ENCODE peak calls at places on chromosomes 3 and 15, in five cellular contexts. One of them, this sample, is unnamed.

GRCh38 chr3:172179680-172180399 is 140.5 kb downstream of the FNDC3B start:
- DNase-seq in K562: peak; percentile 39
- DNase-seq in SK-N-SH: no peak
- DNase-seq in GM12878: peak; percentile 62
- DNase-seq in HepG2: peak; percentile 97
- DNase-seq in this sample: no peak

GRCh38 chr15:38868326-38869114 is 303.9 kb upstream of the RASGRP1 start:
- DNase-seq in GM12878: no peak
- DNase-seq in SK-N-SH: no peak
- DNase-seq in HepG2: peak; percentile 11
- DNase-seq in K562: no peak
- DNase-seq in this sample: peak; percentile 3

GRCh38 chr3:174387736-174388135 is 471.4 kb upstream of the NAALADL2 start:
- DNase-seq in HepG2: no peak
- DNase-seq in K562: no peak
- DNase-seq in GM12878: no peak
- DNase-seq in SK-N-SH: no peak
- DNase-seq in this sample: no peak

GRCh38 chr15:27167738-27168137 is 196.8 kb downstream of the GABRG3 start:
- DNase-seq in HepG2: no peak
- DNase-seq in K562: no peak
- DNase-seq in GM12878: no peak
- DNase-seq in SK-N-SH: no peak
- DNase-seq in this sample: no peak

GRCh38 chr15:73935547-73935946 is 9.3 kb downstream of the LOXL1 start:
- DNase-seq in GM12878: no peak
- DNase-seq in K562: no peak
- DNase-seq in HepG2: no peak
- DNase-seq in SK-N-SH: no peak
- DNase-seq in this sample: no peak

GRCh38 chr15:41934843-41935242 is 37.5 kb downstream of the EHD4 start:
- DNase-seq in SK-N-SH: no peak
- DNase-seq in K562: no peak
- DNase-seq in HepG2: no peak
- DNase-seq in GM12878: no peak
- DNase-seq in this sample: no peak

GRCh38 chr3:32956750-32957570 is 5.5 kb downstream of the CCR4 start:
- DNase-seq in GM12878: no peak
- DNase-seq in K562: no peak
- DNase-seq in SK-N-SH: no peak
- DNase-seq in HepG2: no peak
- DNase-seq in this sample: no peak

GRCh38 chr3:111890051-111890580 is 31.1 kb downstream of the PHLDB2 start:
- DNase-seq in SK-N-SH: no peak
- DNase-seq in K562: no peak
- DNase-seq in GM12878: no peak
- DNase-seq in HepG2: no peak
- DNase-seq in this sample: no peak

GRCh38 chr15:22992026-22992331 is 11.8 kb upstream of the CYFIP1 start:
- DNase-seq in K562: no peak
- DNase-seq in SK-N-SH: no peak
- DNase-seq in HepG2: no peak
- DNase-seq in GM12878: no peak
- DNase-seq in this sample: no peak

GRCh38 chr3:71421820-71422566 is 161.5 kb downstream of the FOXP1 start:
- DNase-seq in SK-N-SH: no peak
- DNase-seq in HepG2: no peak
- DNase-seq in K562: no peak
- DNase-seq in GM12878: peak; percentile 66
- DNase-seq in this sample: no peak

GRCh38 chr3:129382366-129382765 is 46.1 kb downstream of the EFCAB12 start:
- DNase-seq in SK-N-SH: no peak
- DNase-seq in HepG2: no peak
- DNase-seq in K562: no peak
- DNase-seq in GM12878: no peak
- DNase-seq in this sample: no peak

GRCh38 chr3:53347261-53348064 is at the start of gene DCP1A:
- DNase-seq in SK-N-SH: peak; percentile 96
- DNase-seq in GM12878: peak; percentile 89
- DNase-seq in K562: peak; percentile 80
- DNase-seq in HepG2: peak; percentile 93
- DNase-seq in this sample: peak; percentile 91

GRCh38 chr15:27365441-27365840 is 394.5 kb downstream of the GABRG3 start:
- DNase-seq in GM12878: no peak
- DNase-seq in HepG2: no peak
- DNase-seq in K562: no peak
- DNase-seq in SK-N-SH: no peak
- DNase-seq in this sample: no peak

GRCh38 chr3:138195491-138195890 is 8.4 kb downstream of the ARMC8 start:
- DNase-seq in GM12878: no peak
- DNase-seq in HepG2: no peak
- DNase-seq in K562: no peak
- DNase-seq in SK-N-SH: no peak
- DNase-seq in this sample: no peak

GRCh38 chr15:68317281-68318007 is 39.9 kb downstream of the FEM1B start:
- DNase-seq in SK-N-SH: no peak
- DNase-seq in HepG2: no peak
- DNase-seq in K562: no peak
- DNase-seq in GM12878: no peak
- DNase-seq in this sample: no peak

GRCh38 chr3:37174532-37175126 is at the start of gene LRRFIP2:
- DNase-seq in GM12878: peak; percentile 51
- DNase-seq in HepG2: no peak
- DNase-seq in K562: no peak
- DNase-seq in SK-N-SH: peak; percentile 33
- DNase-seq in this sample: no peak
- H4K20me1 ChIP-seq in GM12878: no peaks in the 10 kb centered on the region
- H4K20me1 ChIP-seq in HepG2: no peaks in the 10 kb centered on the region
- H4K20me1 ChIP-seq in K562: peaks cover 4% of the 10 kb centered on the region
- H4K20me1 ChIP-seq in SK-N-SH: peaks cover 10% of the 10 kb centered on the region
- H4K20me1 ChIP-seq in this sample: no peaks in the 10 kb centered on the region

GRCh38 chr3:13452490-13453335 is 27.4 kb upstream of the HDAC11 start:
- DNase-seq in HepG2: peak; percentile 63
- DNase-seq in GM12878: peak; percentile 17
- DNase-seq in SK-N-SH: peak; percentile 59
- DNase-seq in K562: peak; percentile 58
- DNase-seq in this sample: peak; percentile 31
- TF ChIP-seq JUND in HepG2: no peak
- TF ChIP-seq JUND in GM12878: no peak
- TF ChIP-seq JUND in SK-N-SH: no peak
- TF ChIP-seq JUND in K562: no peak
- TF ChIP-seq JUND in this sample: no peak

GRCh38 chr3:184015381-184016019 is 2.2 kb downstream of the ABCC5 start:
- DNase-seq in GM12878: no peak
- DNase-seq in K562: no peak
- DNase-seq in HepG2: no peak
- DNase-seq in SK-N-SH: peak; percentile 71
- DNase-seq in this sample: no peak
- TF ChIP-seq REST in GM12878: no peak
- TF ChIP-seq REST in K562: no peak
- TF ChIP-seq REST in HepG2: no peak
- TF ChIP-seq REST in SK-N-SH: no peak
- TF ChIP-seq REST in this sample: no peak

GRCh38 chr3:197201840-197202452 is 96.5 kb downstream of the DLG1 start:
- DNase-seq in HepG2: no peak
- DNase-seq in SK-N-SH: no peak
- DNase-seq in GM12878: no peak
- DNase-seq in K562: no peak
- DNase-seq in this sample: no peak
- H4K20me1 ChIP-seq in HepG2: peaks cover 29% of the 10 kb centered on the region
- H4K20me1 ChIP-seq in SK-N-SH: peaks cover 63% of the 10 kb centered on the region
- H4K20me1 ChIP-seq in GM12878: no peaks in the 10 kb centered on the region
- H4K20me1 ChIP-seq in K562: no peaks in the 10 kb centered on the region
- H4K20me1 ChIP-seq in this sample: peaks cover 33% of the 10 kb centered on the region